ENCODE peak calls at places on chromosomes 2 and 18, in six cellular contexts. D is heart right ventricle, A is iPS-NIHi11, Y is colonic mucosa, S is PC-3, J is NCI-H1417. H is an unnamed sample.

GRCh38 chr2:41922177-41922576 is 125.6 kb upstream of the PKDCC start:
- DNase-seq in D (no peak), A (no peak), Y (no peak), S (no peak), J (no peak), H (no peak)

GRCh38 chr2:69715964-69716363 is 26.0 kb upstream of the ANXA4 start:
- DNase-seq in D (no peak), A (no peak), Y (no peak), S (no peak), J (no peak), H (no peak)

GRCh38 chr2:241617431-241618154 is 19.4 kb downstream of the THAP4 start:
- DNase-seq in D (peak; percentile 68), A (peak; percentile 40), Y (no peak), S (no peak), J (peak; percentile 15), H (no peak)

GRCh38 chr2:38856165-38856564 is 19.6 kb downstream of the DHX57 start:
- DNase-seq in D (no peak), A (no peak), Y (no peak), S (peak; percentile 63), J (no peak), H (no peak)

GRCh38 chr2:31002510-31002909 is 135.7 kb downstream of the GALNT14 start:
- DNase-seq in D (no peak), A (no peak), Y (no peak), S (no peak), J (no peak), H (no peak)

GRCh38 chr2:240594511-240595380 is 8.2 kb downstream of the CAPN10 start:
- DNase-seq in D (no peak), A (no peak), Y (no peak), S (no peak), J (no peak), H (no peak)

GRCh38 chr2:182142062-182142461 is 156.4 kb downstream of the PPP1R1C start:
- DNase-seq in D (no peak), A (no peak), Y (no peak), S (no peak), J (no peak), H (no peak)

GRCh38 chr2:126370208-126370607 is 285.8 kb upstream of the GYPC start:
- DNase-seq in D (no peak), A (no peak), Y (no peak), S (no peak), J (no peak), H (no peak)

GRCh38 chr2:38876407-38876806 is 631 bp downstream of the MORN2 start:
- DNase-seq in D (no peak), A (no peak), Y (no peak), S (no peak), J (peak; percentile 10), H (no peak)

GRCh38 chr2:231680992-231681852 is 27.1 kb upstream of the PTMA start:
- DNase-seq in D (peak; percentile 91), A (peak; percentile 98), Y (peak; percentile 81), S (peak; percentile 70), J (no peak), H (peak; percentile 87)

GRCh38 chr2:179860255-179861026 is 971 bp downstream of the ZNF385B start:
- DNase-seq in D (no peak), A (peak; percentile 26), Y (no peak), S (no peak), J (no peak), H (no peak)

GRCh38 chr2:237660381-237660900 is 33.1 kb downstream of the LRRFIP1 start:
- DNase-seq in D (no peak), A (no peak), Y (no peak), S (peak; percentile 23), J (no peak), H (no peak)

GRCh38 chr2:74385396-74385795 is 5.3 kb upstream of the DCTN1 start:
- DNase-seq in D (no peak), A (no peak), Y (no peak), S (no peak), J (no peak), H (no peak)

GRCh38 chr2:61460168-61460567 is 10.7 kb downstream of the USP34 start:
- DNase-seq in D (no peak), A (no peak), Y (no peak), S (peak; percentile 59), J (no peak), H (no peak)

GRCh38 chr18:79735071-79735980 is 55.7 kb downstream of the CTDP1 start:
- DNase-seq in D (no peak), A (no peak), Y (no peak), S (no peak), J (no peak), H (no peak)

GRCh38 chr2:238596571-238597551 is 170.1 kb downstream of the ASB1 start:
- DNase-seq in D (peak; percentile 54), A (peak; percentile 43), Y (no peak), S (peak; percentile 94), J (no peak), H (no peak)

GRCh38 chr2:101766871-101767739 is 69.6 kb downstream of the MAP4K4 start:
- DNase-seq in D (no peak), A (no peak), Y (no peak), S (peak; percentile 87), J (peak; percentile 30), H (no peak)

GRCh38 chr2:60533114-60534033 is 20.1 kb downstream of the BCL11A start:
- DNase-seq in D (no peak), A (no peak), Y (no peak), S (peak; percentile 89), J (no peak), H (no peak)

GRCh38 chr2:236688157-236688556 is 118.5 kb downstream of the ACKR3 start:
- DNase-seq in D (no peak), A (no peak), Y (no peak), S (no peak), J (no peak), H (no peak)

GRCh38 chr2:95315801-95316411 is 18.8 kb downstream of the KCNIP3 start:
- DNase-seq in D (no peak), A (no peak), Y (no peak), S (peak; percentile 99), J (no peak), H (no peak)

GRCh38 chr2:217685255-217685605 is 317.6 kb downstream of the TNS1 start:
- DNase-seq in D (peak; percentile 14), A (peak; percentile 36), Y (peak; percentile 39), S (peak; percentile 92), J (peak; percentile 3), H (no peak)

GRCh38 chr2:241773511-241774418 is 2.9 kb upstream of the GAL3ST2 start:
- DNase-seq in D (no peak), A (no peak), Y (peak; percentile 92), S (no peak), J (peak; percentile 76), H (no peak)

H was measured in NT2/D1.